ENCODE peak calls at places on chromosomes 5 and 9, in seven cellular contexts. A is GM20000; Y is Daoy; K is mammary epithelial cell; C is B cell; T is stimulated activated CD4-positive, alpha-beta T cell treated with anti-CD3 and anti-CD28 coated beads, TNF-alpha, amount 100 ng/mL, for 1 hour; S is NCI-H748 treated with DMSO at 0.1 percent for 48 hours. I is an unnamed sample.
A peak's percentile ranks its signal among the peaks of the same experiment; 100 is the strongest.

GRCh38 chr9:81150016-81150625 is 539.2 kb downstream of the TLE1 start:
- DNase-seq in A (no peak), Y (no peak), K (no peak), C (no peak), T (no peak), S (peak; percentile 74), I (no peak)

GRCh38 chr5:78634634-78635033 is 13.9 kb downstream of the LHFPL2 start:
- DNase-seq in A (no peak), Y (no peak), K (no peak), C (no peak), T (no peak), S (no peak), I (no peak)

GRCh38 chr5:179266291-179267070 is 78.8 kb downstream of the ADAMTS2 start:
- DNase-seq in A (no peak), Y (no peak), K (no peak), C (no peak), T (no peak), S (no peak), I (no peak)

GRCh38 chr5:149062371-149063016 is 368 bp downstream of the SH3TC2 start:
- DNase-seq in A (no peak), Y (peak; percentile 93), K (peak; percentile 97), C (no peak), T (no peak), S (no peak), I (no peak)

GRCh38 chr5:89847743-89848142 is 561.8 kb downstream of the CETN3 start:
- DNase-seq in A (no peak), Y (peak; percentile 38), K (peak; percentile 44), C (no peak), T (no peak), S (no peak), I (no peak)

GRCh38 chr5:79922626-79923025 is 68.4 kb downstream of the MTX3 start:
- DNase-seq in A (no peak), Y (no peak), K (no peak), C (no peak), T (no peak), S (no peak), I (no peak)

GRCh38 chr9:105413486-105414068 is 34.3 kb upstream of the FSD1L start:
- DNase-seq in A (no peak), Y (peak; percentile 30), K (peak; percentile 35), C (no peak), T (no peak), S (peak; percentile 9), I (no peak)

GRCh38 chr9:127360829-127361228 is 36.1 kb upstream of the SLC2A8 start:
- DNase-seq in A (no peak), Y (peak; percentile 68), K (peak; percentile 27), C (no peak), T (no peak), S (no peak), I (no peak)

GRCh38 chr9:5040730-5041389 is 55.8 kb downstream of the JAK2 start:
- DNase-seq in A (no peak), Y (no peak), K (no peak), C (no peak), T (no peak), S (no peak), I (no peak)

GRCh38 chr5:26231316-26231715 is 807.1 kb downstream of the CDH9 start:
- DNase-seq in A (no peak), Y (no peak), K (no peak), C (no peak), T (no peak), S (no peak), I (no peak)

GRCh38 chr5:159990506-159990905 is 18.4 kb upstream of the TTC1 start:
- DNase-seq in A (no peak), Y (no peak), K (no peak), C (no peak), T (no peak), S (no peak), I (no peak)

GRCh38 chr5:136062563-136063274 is 33.9 kb downstream of the TGFBI start:
- DNase-seq in A (no peak), Y (no peak), K (peak; percentile 53), C (no peak), T (no peak), S (no peak), I (no peak)

GRCh38 chr9:36363448-36363847 is 36.6 kb downstream of the RNF38 start:
- DNase-seq in A (no peak), Y (no peak), K (no peak), C (no peak), T (no peak), S (no peak), I (no peak)

GRCh38 chr9:120608421-120608820 is 28.5 kb upstream of the CDK5RAP2 start:
- DNase-seq in A (no peak), Y (no peak), K (peak; percentile 83), C (no peak), T (no peak), S (no peak), I (no peak)

GRCh38 chr5:1282139-1282992 is 12.5 kb downstream of the TERT start:
- DNase-seq in A (no peak), Y (no peak), K (peak; percentile 61), C (no peak), T (no peak), S (no peak), I (no peak)

GRCh38 chr9:77455312-77455927 is 192.7 kb downstream of the GNA14 start:
- DNase-seq in A (peak; percentile 44), Y (peak; percentile 42), K (peak; percentile 36), C (no peak), T (peak; percentile 10), S (peak; percentile 32), I (no peak)

GRCh38 chr5:137619191-137619870 is 116.6 kb downstream of the KLHL3 start:
- DNase-seq in A (no peak), Y (peak; percentile 86), K (peak; percentile 49), C (no peak), T (no peak), S (peak; percentile 8), I (no peak)

GRCh38 chr9:72921888-72922654 is 30.8 kb downstream of the ALDH1A1 start:
- DNase-seq in A (no peak), Y (no peak), K (peak; percentile 1), C (no peak), T (no peak), S (no peak), I (no peak)

I was measured in activated CD4-positive, CD25-positive, alpha-beta regulatory T cell treated with anti-CD3 and anti-CD28 coated beads, Interleukin-2, amount 50 U/mL, for 16 hours.